ENCODE peak calls at places on chromosomes 13 and 19, in six cellular contexts. E, R, X, Z, U and C are unnamed samples. For H3K9me3, the result is how much of the 10 kb centered on the place peaks cover.

GRCh38 chr19:52343548-52343947 is 7.5 kb downstream of the ZNF610 start:
- DNase-seq in U (peak), X (no peak), E (peak), R (peak), Z (peak), C (peak)

GRCh38 chr13:95035311-95036109 is 265.7 kb downstream of the ABCC4 start:
- DNase-seq in X (no peak), E (no peak), U (no peak), R (no peak), Z (no peak), C (no peak)

GRCh38 chr13:34779171-34779570 is 162.9 kb upstream of the NBEA start:
- DNase-seq in E (no peak), X (no peak), R (no peak), U (no peak), Z (no peak), C (no peak)

GRCh38 chr19:6062274-6062673 is 48.0 kb downstream of the RFX2 start:
- DNase-seq in U (no peak), E (no peak), X (no peak), R (no peak), Z (peak), C (peak)

GRCh38 chr19:42285546-42285945 is 16.4 kb upstream of the PRR19 start:
- DNase-seq in R (no peak), U (peak), Z (peak), E (no peak), X (no peak), C (no peak)

GRCh38 chr13:72782717-72783116 is 784 bp downstream of the PIBF1 start:
- DNase-seq in Z (no peak), E (no peak), R (no peak), U (peak), X (no peak), C (peak)

GRCh38 chr13:74251778-74252519 is 117.7 kb upstream of the KLF12 start:
- DNase-seq in X (no peak), E (no peak), Z (no peak), U (no peak), R (no peak), C (no peak)

GRCh38 chr13:113666951-113667701 is at the start of gene GRK1:
- DNase-seq in U (no peak), Z (no peak), X (no peak), R (no peak), E (no peak), C (no peak)

GRCh38 chr19:38685666-38686529 is 38.4 kb downstream of the ACTN4 start:
- DNase-seq in R (no peak), Z (no peak), X (peak), E (no peak), U (no peak), C (peak)

GRCh38 chr13:43797154-43797553 is 10.4 kb upstream of the ENOX1 start:
- DNase-seq in Z (no peak), U (no peak), R (no peak), X (no peak), E (no peak), C (no peak)

GRCh38 chr13:68908879-68909278 is 1198.7 kb upstream of the ATXN8OS start:
- DNase-seq in E (no peak), R (no peak), Z (no peak), U (no peak), X (no peak), C (no peak)

GRCh38 chr19:17333611-17334413 is 843 bp downstream of the ANO8 start:
- DNase-seq in E (peak), U (peak), R (peak), Z (peak), X (peak), C (peak)

GRCh38 chr19:27971071-27971470 is 1241.9 kb downstream of the UQCRFS1 start:
- DNase-seq in R (no peak), U (no peak), E (no peak), Z (no peak), X (no peak), C (no peak)

GRCh38 chr13:36345438-36346221 is 564 bp downstream of the SPART start:
- DNase-seq in Z (peak), R (peak), U (no peak), X (peak), E (no peak), C (peak)

GRCh38 chr19:17872251-17873001 is 681 bp downstream of the SLC5A5 start:
- DNase-seq in U (no peak), R (no peak), X (no peak), E (no peak), Z (peak), C (peak)

GRCh38 chr19:40862785-40863184 is 12.5 kb upstream of the CYP2A6 start:
- DNase-seq in R (no peak), U (no peak), Z (no peak), E (no peak), X (peak), C (no peak)

GRCh38 chr13:109783447-109783814 is 3.0 kb downstream of the IRS2 start:
- DNase-seq in R (no peak), Z (no peak), E (no peak), U (no peak), X (peak), C (peak)

GRCh38 chr13:39515231-39515630 is 87.8 kb downstream of the LHFPL6 start:
- DNase-seq in E (no peak), R (no peak), Z (no peak), U (no peak), X (no peak), C (no peak)

GRCh38 chr19:12946092-12946845 is 607 bp downstream of the RAD23A start:
- DNase-seq in U (peak), X (peak), Z (no peak), E (peak), R (peak), C (peak)

GRCh38 chr13:95301135-95301946 is at the start of gene ABCC4:
- DNase-seq in X (no peak), U (peak), Z (peak), E (peak), R (peak), C (peak)

GRCh38 chr13:112441226-112441625 is 65.1 kb downstream of the SPACA7 start:
- DNase-seq in E (no peak), U (no peak), R (no peak), Z (no peak), X (no peak), C (no peak)

GRCh38 chr13:108315273-108315672 is 45.8 kb downstream of the TNFSF13B start:
- DNase-seq in R (no peak), X (no peak), U (no peak), E (no peak), Z (no peak), C (no peak)

GRCh38 chr13:23175920-23176319 is 4.9 kb upstream of the SGCG start:
- DNase-seq in U (no peak), Z (no peak), R (no peak), E (no peak), X (no peak), C (no peak)

GRCh38 chr13:112767506-112768471 is 78.0 kb downstream of the ATP11A start:
- DNase-seq in U (no peak), Z (peak), E (no peak), R (no peak), X (no peak), C (no peak)

GRCh38 chr19:33683881-33684549 is 62.3 kb downstream of the CHST8 start:
- DNase-seq in E (no peak), R (no peak), Z (no peak), U (no peak), X (no peak), C (no peak)

GRCh38 chr19:46958542-46958941 is 61.1 kb upstream of the NPAS1 start:
- DNase-seq in Z (no peak), R (no peak), X (no peak), E (no peak), U (no peak), C (no peak)

GRCh38 chr19:47124937-47125668 is 5.5 kb upstream of the SAE1 start:
- DNase-seq in E (no peak), Z (no peak), U (peak), X (peak), R (no peak), C (peak)

GRCh38 chr13:27556109-27556508 is 64.2 kb downstream of the LNX2 start:
- DNase-seq in U (no peak), E (no peak), R (no peak), Z (no peak), X (no peak), C (no peak)

GRCh38 chr13:101522607-101523006 is 70.1 kb downstream of the ITGBL1 start:
- DNase-seq in X (peak), R (no peak), Z (no peak), U (no peak), E (no peak), C (no peak)
- H3K9me3 ChIP-seq in X (under half), R (under half), Z (under half), U (under half), E (under half), C (under half)

GRCh38 chr19:57026476-57026875 is 93.3 kb upstream of the USP29 start:
- DNase-seq in R (no peak), U (no peak), X (no peak), Z (no peak), E (no peak), C (no peak)
- H3K9me3 ChIP-seq in R (under half), U (under half), X (under half), Z (under half), E (under half), C (under half)

GRCh38 chr13:48069573-48069972 is 25.3 kb downstream of the MED4 start:
- DNase-seq in R (no peak), U (no peak), Z (no peak), E (no peak), X (no peak), C (no peak)
- H3K9me3 ChIP-seq in R (under half), U (under half), Z (under half), E (under half), X (under half), C (under half)

DNA sequence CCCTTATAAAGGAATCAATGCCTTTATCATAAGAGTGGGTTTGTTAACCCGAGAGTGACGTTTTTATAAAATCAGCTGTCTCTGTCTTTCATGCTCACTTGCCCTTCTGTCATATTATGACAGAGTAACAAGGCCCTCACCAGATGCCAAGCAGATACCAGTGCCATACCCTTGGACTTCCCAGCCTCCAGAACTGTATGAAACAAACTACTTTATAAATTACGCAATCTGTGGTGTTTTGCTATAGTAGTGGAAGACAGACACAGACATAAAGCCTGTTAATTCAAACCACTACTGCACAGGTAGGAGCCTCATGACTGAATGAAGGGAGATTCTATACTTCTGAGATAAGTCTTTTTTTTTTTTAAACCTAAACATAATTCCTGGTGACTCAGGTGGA is 4.6 kb downstream of the VN1R1 start:
- DNase-seq in U (no peak), R (no peak), X (no peak), E (no peak), Z (no peak), C (no peak)
- H3K9me3 ChIP-seq in U (under half), R (under half), X (under half), E (under half), Z (under half), C (under half)

DNA sequence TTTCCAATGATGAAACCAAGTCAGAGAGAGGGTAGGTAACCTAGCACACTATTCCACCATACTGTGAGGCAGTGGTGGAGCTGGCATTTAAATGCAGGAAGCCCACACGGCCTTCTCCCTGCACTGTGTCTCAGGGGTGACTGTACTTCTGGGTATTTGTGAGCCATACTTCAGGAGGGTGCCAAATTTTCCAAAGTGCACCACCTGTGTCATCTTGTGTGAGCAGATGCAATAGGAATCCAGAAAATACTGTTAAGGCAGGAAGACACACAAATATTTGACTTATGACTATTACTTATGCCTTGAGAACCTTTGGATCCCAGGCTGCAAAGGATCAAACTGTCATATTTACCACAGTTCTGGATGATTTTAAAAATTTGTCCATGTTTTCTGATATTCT is 17.3 kb downstream of the ZNF229 start:
- DNase-seq in E (no peak), U (no peak), Z (no peak), X (no peak), R (no peak), C (no peak)
- H3K9me3 ChIP-seq in E (under half), U (under half), Z (half or more), X (half or more), R (under half), C (half or more)

GRCh38 chr19:44712864-44713515 is 14.0 kb downstream of the CEACAM16 start:
- DNase-seq in E (no peak), R (no peak), X (peak), U (no peak), Z (no peak), C (no peak)
- H3K9me3 ChIP-seq in E (under half), R (under half), X (under half), U (under half), Z (under half), C (under half)

DNA sequence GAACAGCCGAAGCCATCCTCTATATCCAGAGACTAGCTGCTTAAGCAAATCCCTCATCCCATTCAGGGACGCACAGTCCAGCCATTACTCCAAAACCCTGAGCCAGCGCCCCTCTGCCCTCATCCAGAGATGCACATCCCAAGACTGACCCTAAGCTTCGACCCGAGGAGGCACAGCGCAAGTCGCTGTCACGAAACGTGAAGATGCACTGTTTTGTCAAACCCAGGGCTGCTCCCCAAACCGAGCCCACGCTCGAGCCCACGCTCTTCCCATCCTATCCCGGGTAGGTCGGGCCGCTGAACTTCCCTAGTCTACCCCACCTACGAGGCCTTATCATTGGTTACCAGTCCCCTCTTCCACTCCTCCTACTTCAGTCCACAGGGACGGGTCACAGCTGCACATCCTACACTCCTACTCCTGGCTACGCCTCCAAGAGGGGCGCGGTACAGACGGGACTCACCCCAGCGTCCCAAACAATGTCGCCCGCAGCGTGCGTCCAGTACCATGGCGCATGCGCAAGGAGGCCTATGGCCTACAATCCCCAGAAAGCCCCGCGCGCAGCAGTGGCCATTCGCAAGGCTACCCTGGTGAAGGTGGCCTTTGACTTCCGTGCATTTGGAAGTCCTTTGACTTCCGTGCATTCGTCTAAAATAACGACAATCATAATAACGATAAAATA is at the start of gene ZNF285:
- DNase-seq in R (peak), Z (peak), E (peak), X (peak), U (no peak), C (peak)
- H3K9me3 ChIP-seq in R (under half), Z (under half), E (under half), X (under half), U (under half), C (under half)

DNA sequence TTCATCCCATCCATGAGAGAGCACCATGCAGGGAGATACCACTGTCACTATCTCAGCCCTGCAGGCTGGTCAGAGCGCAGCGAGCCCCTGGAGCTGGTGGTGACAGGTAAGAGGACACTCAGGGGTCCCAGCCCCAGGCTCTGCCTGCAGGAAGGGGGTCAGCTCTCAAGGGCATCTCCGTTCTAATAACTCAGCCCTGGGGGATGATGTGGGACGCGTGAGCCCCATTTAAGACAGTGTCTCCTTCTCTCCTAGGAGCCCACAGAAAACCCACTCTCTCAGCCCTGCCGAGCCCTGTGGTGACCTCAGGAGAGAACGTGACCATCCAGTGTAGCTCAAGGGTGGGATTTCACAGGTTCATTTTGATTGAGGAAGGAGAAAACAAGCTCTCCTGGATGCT is 15.5 kb upstream of the KIR3DL3 start:
- DNase-seq in E (no peak), R (no peak), X (no peak), U (no peak), Z (no peak), C (no peak)
- H3K9me3 ChIP-seq in E (under half), R (under half), X (under half), U (under half), Z (under half), C (under half)

GRCh38 chr19:8902520-8902919 is 70.3 kb downstream of the MBD3L1 start:
- DNase-seq in Z (no peak), U (no peak), E (no peak), X (no peak), R (no peak), C (no peak)
- H3K9me3 ChIP-seq in Z (under half), U (under half), E (under half), X (under half), R (under half), C (under half)

GRCh38 chr19:22620401-22620800 is 13.7 kb upstream of the ZNF492 start:
- DNase-seq in R (no peak), X (no peak), E (no peak), U (no peak), Z (no peak), C (no peak)
- H3K9me3 ChIP-seq in R (under half), X (under half), E (under half), U (under half), Z (under half), C (under half)